ENCODE peak calls at places on chromosomes 7 and 10, in nine cellular contexts. Y, I, R, K, G, C, S, Q and P are unnamed samples.

GRCh38 chr10:103799341-103799740 is 56.0 kb downstream of the SH3PXD2A start:
- DNase-seq in Q (no peak), G (no peak), I (no peak), Y (no peak), S (no peak), K (no peak), C (no peak), R (no peak), P (no peak)

GRCh38 chr7:2553831-2554581 is 1.3 kb downstream of the BRAT1 start:
- DNase-seq in R (no peak), S (no peak), C (no peak), K (no peak), Q (no peak), G (no peak), I (peak; percentile 42), Y (no peak), P (no peak)

GRCh38 chr10:58028597-58029366 is 238.9 kb downstream of the IPMK start:
- DNase-seq in S (no peak), Q (no peak), R (peak; percentile 14), K (no peak), C (no peak), G (no peak), Y (no peak), I (peak; percentile 83), P (no peak)

GRCh38 chr10:32155075-32155516 is 98.9 kb upstream of the KIF5B start:
- DNase-seq in R (peak; percentile 37), Y (no peak), K (no peak), I (no peak), S (no peak), G (no peak), Q (no peak), C (no peak), P (no peak)

GRCh38 chr10:96910488-96911395 is 78.6 kb downstream of the LCOR start:
- DNase-seq in S (peak; percentile 64), Q (peak; percentile 43), R (peak; percentile 6), Y (no peak), K (no peak), G (peak; percentile 49), C (no peak), I (peak; percentile 62), P (no peak)

GRCh38 chr10:3476640-3477448 is 304.3 kb upstream of the PITRM1 start:
- DNase-seq in Q (no peak), C (no peak), Y (no peak), S (no peak), I (no peak), K (no peak), R (no peak), G (no peak), P (no peak)

GRCh38 chr10:61397175-61397986 is 55.8 kb downstream of the TMEM26 start:
- DNase-seq in Q (no peak), K (no peak), Y (no peak), R (no peak), C (no peak), I (peak; percentile 64), S (no peak), G (peak; percentile 12), P (no peak)

GRCh38 chr7:30920584-30921539 is 9.2 kb downstream of the AQP1 start:
- DNase-seq in G (no peak), Y (no peak), S (no peak), I (peak; percentile 50), R (no peak), K (peak; percentile 29), Q (no peak), C (peak; percentile 91), P (peak; percentile 23)

GRCh38 chr7:23380556-23380955 is 81.4 kb downstream of the MALSU1 start:
- DNase-seq in Q (no peak), S (no peak), G (no peak), Y (no peak), C (no peak), I (no peak), K (no peak), R (no peak), P (no peak)

GRCh38 chr10:127962205-127962604 is 55.3 kb downstream of the PTPRE start:
- DNase-seq in G (no peak), S (no peak), Q (peak; percentile 27), Y (no peak), I (no peak), K (peak; percentile 62), C (no peak), R (no peak), P (no peak)

GRCh38 chr7:151438864-151439601 is 908 bp downstream of the CRYGN start:
- DNase-seq in K (no peak), R (no peak), I (no peak), C (peak; percentile 51), S (no peak), Y (no peak), G (no peak), Q (no peak), P (no peak)

GRCh38 chr7:150978136-150978789 is at the start of gene KCNH2:
- DNase-seq in R (no peak), C (no peak), Q (peak; percentile 93), Y (no peak), G (no peak), K (no peak), S (peak; percentile 93), I (no peak), P (no peak)

GRCh38 chr10:112735041-112735690 is 214.9 kb upstream of the TCF7L2 start:
- DNase-seq in G (no peak), I (no peak), C (no peak), S (no peak), Q (no peak), R (no peak), Y (no peak), K (no peak), P (no peak)

GRCh38 chr10:485776-486572 is 203.5 kb downstream of the DIP2C start:
- DNase-seq in S (no peak), Y (no peak), C (peak; percentile 75), R (no peak), G (no peak), Q (peak; percentile 53), K (peak; percentile 35), I (no peak), P (no peak)

GRCh38 chr7:130491841-130492518 is at the start of gene MEST:
- DNase-seq in Y (no peak), G (no peak), S (peak; percentile 80), Q (peak; percentile 90), I (no peak), K (no peak), C (peak; percentile 76), R (no peak), P (no peak)

GRCh38 chr10:71696635-71697326 is 22.8 kb downstream of the C10orf105 start:
- DNase-seq in I (peak; percentile 65), K (peak; percentile 63), R (no peak), C (peak; percentile 89), G (peak; percentile 40), Y (peak; percentile 35), Q (peak; percentile 81), S (peak; percentile 87), P (peak; percentile 85)

GRCh38 chr10:101569838-101570763 is 18.0 kb downstream of the POLL start:
- DNase-seq in Q (peak; percentile 86), K (peak; percentile 80), G (peak; percentile 71), I (peak; percentile 69), C (peak; percentile 95), R (no peak), Y (peak; percentile 66), S (peak; percentile 89), P (peak; percentile 87)

GRCh38 chr10:79454259-79454658 is 8.8 kb upstream of the ZCCHC24 start:
- DNase-seq in Y (no peak), R (no peak), C (no peak), K (no peak), Q (no peak), S (no peak), G (no peak), I (peak; percentile 96), P (no peak)